ENCODE peak calls at places on chromosome 14, in four cellular contexts. One of them, this sample, is unnamed.
A peak's percentile ranks its signal among the peaks of the same experiment; 100 is the strongest.

GRCh38 chr14:105187935-105188524 is 6.9 kb upstream of the NUDT14 start:
- DNase-seq in non-pigmented ciliary epithelial cell: no peak
- DNase-seq in NCI-H1092 treated with DMSO at 0.1 percent for 48 hours: no peak
- DNase-seq in fibroblast of lung: no peak
- DNase-seq in this sample: no peak

GRCh38 chr14:65214741-65215140 is 112.4 kb upstream of the MAX start:
- DNase-seq in fibroblast of lung: no peak
- DNase-seq in non-pigmented ciliary epithelial cell: no peak
- DNase-seq in NCI-H1092 treated with DMSO at 0.1 percent for 48 hours: peak; percentile 42
- DNase-seq in this sample: no peak

GRCh38 chr14:103317251-103317650 is 16.8 kb upstream of the EIF5 start:
- DNase-seq in non-pigmented ciliary epithelial cell: no peak
- DNase-seq in NCI-H1092 treated with DMSO at 0.1 percent for 48 hours: no peak
- DNase-seq in fibroblast of lung: no peak
- DNase-seq in this sample: no peak

GRCh38 chr14:105924951-105925591 is 398.7 kb downstream of the TMEM121 start:
- DNase-seq in NCI-H1092 treated with DMSO at 0.1 percent for 48 hours: no peak
- DNase-seq in fibroblast of lung: no peak
- DNase-seq in non-pigmented ciliary epithelial cell: no peak
- DNase-seq in this sample: no peak

GRCh38 chr14:22472935-22473854 is 115.8 kb downstream of the DAD1 start:
- DNase-seq in fibroblast of lung: peak; percentile 67
- DNase-seq in non-pigmented ciliary epithelial cell: no peak
- DNase-seq in NCI-H1092 treated with DMSO at 0.1 percent for 48 hours: peak; percentile 79
- DNase-seq in this sample: no peak

GRCh38 chr14:95188372-95188771 is 31.0 kb upstream of the DICER1 start:
- DNase-seq in fibroblast of lung: no peak
- DNase-seq in non-pigmented ciliary epithelial cell: no peak
- DNase-seq in NCI-H1092 treated with DMSO at 0.1 percent for 48 hours: no peak
- DNase-seq in this sample: no peak

GRCh38 chr14:92686763-92687427 is 61.5 kb downstream of the LGMN start:
- DNase-seq in non-pigmented ciliary epithelial cell: no peak
- DNase-seq in fibroblast of lung: peak; percentile 56
- DNase-seq in NCI-H1092 treated with DMSO at 0.1 percent for 48 hours: peak; percentile 77
- DNase-seq in this sample: no peak

GRCh38 chr14:36207500-36207899 is 31.0 kb upstream of the PTCSC3 start:
- DNase-seq in fibroblast of lung: peak; percentile 2
- DNase-seq in non-pigmented ciliary epithelial cell: no peak
- DNase-seq in NCI-H1092 treated with DMSO at 0.1 percent for 48 hours: peak; percentile 60
- DNase-seq in this sample: no peak

GRCh38 chr14:24630872-24631477 is 3.0 kb downstream of the GZMB start:
- DNase-seq in fibroblast of lung: peak; percentile 3
- DNase-seq in non-pigmented ciliary epithelial cell: no peak
- DNase-seq in NCI-H1092 treated with DMSO at 0.1 percent for 48 hours: peak; percentile 95
- DNase-seq in this sample: no peak